ENCODE peak calls at places on chromosomes 7 and 10, in seven cellular contexts. R is HCT116, K is H1, W is GM12878, D is HepG2, C is SK-N-SH, O is K562. U is an unnamed sample.

GRCh38 chr10:43211030-43211429 is 55.8 kb downstream of the RASGEF1A start:
- DNase-seq in R (no peak), K (no peak), W (no peak), D (no peak), C (no peak), O (peak), U (no peak)

GRCh38 chr10:87101996-87102395 is 7.0 kb downstream of the SHLD2 start:
- DNase-seq in R (no peak), K (no peak), W (no peak), D (no peak), C (no peak), O (no peak), U (no peak)

GRCh38 chr10:123472606-123473005 is 193.5 kb upstream of the GPR26 start:
- DNase-seq in R (no peak), K (peak), W (no peak), D (no peak), C (peak), O (no peak), U (no peak)

GRCh38 chr10:133127291-133128125 is 32.5 kb upstream of the KNDC1 start:
- DNase-seq in R (peak), K (peak), W (no peak), D (no peak), C (peak), O (peak), U (no peak)

GRCh38 chr7:4500812-4501211 is 181.3 kb upstream of the FOXK1 start:
- DNase-seq in R (no peak), K (peak), W (no peak), D (no peak), C (no peak), O (no peak), U (peak)

GRCh38 chr7:141053626-141054025 is 20.2 kb upstream of the TMEM178B start:
- DNase-seq in R (no peak), K (no peak), W (no peak), D (no peak), C (no peak), O (no peak), U (no peak)

GRCh38 chr10:69051303-69051702 is 36.6 kb upstream of the SRGN start:
- DNase-seq in R (no peak), K (no peak), W (no peak), D (no peak), C (no peak), O (no peak), U (no peak)

GRCh38 chr10:120052964-120053363 is 160.4 kb downstream of the SEC23IP start:
- DNase-seq in R (no peak), K (no peak), W (no peak), D (no peak), C (no peak), O (no peak), U (no peak)

GRCh38 chr7:25907214-25907613 is 244.8 kb upstream of the NFE2L3 start:
- DNase-seq in R (no peak), K (peak), W (no peak), D (no peak), C (no peak), O (no peak), U (no peak)

GRCh38 chr10:29830526-29831512 is 196.0 kb upstream of the SVIL start:
- DNase-seq in R (no peak), K (no peak), W (no peak), D (peak), C (no peak), O (no peak), U (no peak)

GRCh38 chr7:155764432-155764798 is 47.8 kb downstream of the SHH start:
- DNase-seq in R (no peak), K (no peak), W (no peak), D (no peak), C (no peak), O (no peak), U (no peak)

GRCh38 chr10:52740913-52741675 is 31.5 kb downstream of the MBL2 start:
- DNase-seq in R (peak), K (peak), W (no peak), D (peak), C (peak), O (peak), U (peak)

GRCh38 chr7:137682596-137682995 is 164.2 kb downstream of the DGKI start:
- DNase-seq in R (no peak), K (no peak), W (no peak), D (no peak), C (no peak), O (no peak), U (no peak)

GRCh38 chr7:47982610-47983009 is 3.2 kb upstream of the HUS1 start:
- DNase-seq in R (no peak), K (no peak), W (no peak), D (no peak), C (no peak), O (no peak), U (no peak)

GRCh38 chr10:88897019-88897853 is 17.2 kb downstream of the STAMBPL1 start:
- DNase-seq in R (peak), K (no peak), W (no peak), D (peak), C (no peak), O (no peak), U (no peak)

GRCh38 chr10:66215921-66216320 is 709.9 kb upstream of the LRRTM3 start:
- DNase-seq in R (no peak), K (no peak), W (no peak), D (no peak), C (no peak), O (no peak), U (peak)

GRCh38 chr7:82331234-82331633 is 112.3 kb downstream of the CACNA2D1 start:
- DNase-seq in R (no peak), K (no peak), W (no peak), D (no peak), C (no peak), O (no peak), U (no peak)

GRCh38 chr7:6709808-6710207 is 3.1 kb upstream of the ZNF12 start:
- DNase-seq in R (peak), K (no peak), W (no peak), D (peak), C (no peak), O (no peak), U (no peak)

GRCh38 chr10:91604936-91605534 is 27.8 kb downstream of the PPP1R3C start:
- DNase-seq in R (no peak), K (no peak), W (no peak), D (no peak), C (no peak), O (no peak), U (no peak)

GRCh38 chr7:66558660-66559465 is 69.8 kb upstream of the KCTD7 start:
- DNase-seq in R (no peak), K (no peak), W (no peak), D (no peak), C (peak), O (no peak), U (no peak)

GRCh38 chr10:114349505-114350211 is 54.6 kb downstream of the AFAP1L2 start:
- DNase-seq in R (no peak), K (no peak), W (no peak), D (no peak), C (no peak), O (no peak), U (no peak)

GRCh38 chr10:99396471-99396870 is 34.0 kb downstream of the GOT1 start:
- DNase-seq in R (no peak), K (no peak), W (no peak), D (peak), C (no peak), O (no peak), U (no peak)

GRCh38 chr7:138257459-138258193 is 181.4 kb downstream of the AKR1D1 start:
- DNase-seq in R (no peak), K (peak), W (no peak), D (peak), C (no peak), O (peak), U (no peak)

GRCh38 chr7:17206354-17206905 is 92.0 kb upstream of the AHR start:
- DNase-seq in R (no peak), K (no peak), W (no peak), D (peak), C (no peak), O (no peak), U (no peak)

DNA sequence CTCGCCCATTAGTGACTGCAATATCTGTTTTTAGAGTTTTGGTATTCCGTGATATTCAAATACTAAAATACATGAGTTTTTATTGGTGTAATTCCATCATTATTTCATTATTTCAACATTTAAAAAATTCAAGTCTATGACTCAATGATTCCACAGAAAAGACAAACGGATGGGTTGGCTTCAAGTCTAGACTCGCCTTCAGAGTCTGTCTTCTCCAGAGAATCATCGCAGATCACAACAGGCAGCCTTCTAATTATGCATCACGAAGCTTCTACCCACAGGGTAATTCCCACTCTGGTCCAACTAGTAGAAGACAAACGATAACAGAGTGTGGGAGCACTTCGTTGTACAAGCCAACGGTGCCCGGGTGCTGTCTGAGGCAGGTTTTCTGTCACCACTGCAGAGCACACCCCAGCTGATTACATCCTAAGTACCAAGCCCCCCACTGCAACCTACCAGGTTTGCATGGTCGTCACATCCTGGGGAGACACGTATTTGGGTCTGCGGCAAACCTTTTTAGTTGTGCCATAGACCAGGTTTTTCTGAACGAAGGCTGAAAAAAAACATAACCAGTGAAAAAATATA is 28.9 kb downstream of the PARP12 start:
- DNase-seq in R (no peak), K (no peak), W (no peak), D (no peak), C (no peak), O (no peak), U (no peak)
- TF ChIP-seq JUND in R (no peak), K (no peak), W (no peak), D (no peak), C (no peak), O (no peak), U (no peak)

GRCh38 chr10:24344279-24344678 is 135.3 kb downstream of the KIAA1217 start:
- DNase-seq in R (no peak), K (no peak), W (no peak), D (peak), C (peak), O (no peak), U (peak)
- TF ChIP-seq JUND in R (no peak), K (no peak), W (no peak), D (no peak), C (peak), O (no peak), U (peak)

DNA sequence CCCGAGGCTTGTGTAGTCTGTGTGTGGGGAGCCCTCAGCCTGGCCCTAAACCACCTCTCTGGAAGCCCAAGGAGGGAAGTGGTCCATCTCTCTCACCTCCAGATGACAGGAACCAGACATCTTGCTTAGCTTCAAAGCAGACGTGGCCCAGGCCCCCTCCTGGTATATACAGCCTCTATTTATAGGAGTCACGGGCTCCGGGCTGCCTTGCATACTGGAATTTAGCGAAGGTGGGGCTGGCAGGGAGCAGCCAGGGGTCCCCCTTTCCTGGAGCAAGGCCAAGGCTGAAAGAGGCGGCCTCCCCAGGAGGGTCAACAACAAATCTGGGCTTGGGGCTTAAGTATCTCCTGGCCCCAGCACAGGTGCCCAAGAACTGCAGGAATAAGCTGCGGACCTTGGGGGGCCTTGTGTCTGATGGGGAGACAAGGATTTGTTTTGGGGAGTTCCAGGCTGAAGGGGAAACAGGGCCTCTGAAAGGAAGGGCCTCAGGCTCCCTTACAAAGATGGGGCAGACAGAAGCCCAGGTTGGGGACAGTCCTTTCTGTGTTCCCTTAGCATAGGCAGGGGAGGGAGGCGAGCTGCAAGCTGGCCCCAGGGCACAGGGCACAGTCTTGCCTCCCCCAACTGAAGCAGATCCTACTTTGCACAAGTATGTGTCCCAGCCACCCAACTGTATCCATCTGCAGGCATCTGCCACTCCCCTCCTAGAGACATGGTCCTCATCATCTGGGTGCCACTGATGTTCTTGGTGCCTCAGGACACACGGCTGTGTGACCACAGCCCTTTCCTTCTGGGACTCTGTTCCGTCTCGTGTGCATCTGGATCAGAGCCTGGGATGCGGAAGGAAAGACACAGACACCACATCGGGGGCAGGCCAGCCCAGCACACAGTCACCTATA is 11.9 kb downstream of the ZCCHC24 start:
- DNase-seq in R (no peak), K (no peak), W (no peak), D (no peak), C (no peak), O (no peak), U (no peak)
- TF ChIP-seq JUND in R (no peak), K (no peak), W (no peak), D (no peak), C (no peak), O (no peak), U (no peak)

GRCh38 chr10:49270565-49270964 is 28.4 kb upstream of the C10orf71 start:
- DNase-seq in R (no peak), K (no peak), W (no peak), D (no peak), C (no peak), O (no peak), U (no peak)
- TF ChIP-seq JUND in R (no peak), K (no peak), W (no peak), D (no peak), C (no peak), O (no peak), U (no peak)

GRCh38 chr10:79320785-79321493 is 26.3 kb upstream of the PPIF start:
- DNase-seq in R (no peak), K (no peak), W (no peak), D (no peak), C (no peak), O (no peak), U (no peak)
- TF ChIP-seq JUND in R (no peak), K (no peak), W (no peak), D (no peak), C (no peak), O (no peak), U (no peak)

GRCh38 chr7:105015631-105015965 is 1.6 kb downstream of the KMT2E start:
- DNase-seq in R (no peak), K (no peak), W (no peak), D (no peak), C (peak), O (peak), U (no peak)

GRCh38 chr7:105019269-105019668 is 5.3 kb downstream of the KMT2E start:
- DNase-seq in R (no peak), K (no peak), W (no peak), D (no peak), C (no peak), O (no peak), U (no peak)

GRCh38 chr7:105014725-105015630 is 973 bp downstream of the KMT2E start:
- DNase-seq in R (no peak), K (peak), W (no peak), D (peak), C (peak), O (peak), U (no peak)

GRCh38 chr7:105016083-105017075 is 2.4 kb downstream of the KMT2E start:
- DNase-seq in R (no peak), K (no peak), W (no peak), D (no peak), C (no peak), O (no peak), U (no peak)

DNA sequence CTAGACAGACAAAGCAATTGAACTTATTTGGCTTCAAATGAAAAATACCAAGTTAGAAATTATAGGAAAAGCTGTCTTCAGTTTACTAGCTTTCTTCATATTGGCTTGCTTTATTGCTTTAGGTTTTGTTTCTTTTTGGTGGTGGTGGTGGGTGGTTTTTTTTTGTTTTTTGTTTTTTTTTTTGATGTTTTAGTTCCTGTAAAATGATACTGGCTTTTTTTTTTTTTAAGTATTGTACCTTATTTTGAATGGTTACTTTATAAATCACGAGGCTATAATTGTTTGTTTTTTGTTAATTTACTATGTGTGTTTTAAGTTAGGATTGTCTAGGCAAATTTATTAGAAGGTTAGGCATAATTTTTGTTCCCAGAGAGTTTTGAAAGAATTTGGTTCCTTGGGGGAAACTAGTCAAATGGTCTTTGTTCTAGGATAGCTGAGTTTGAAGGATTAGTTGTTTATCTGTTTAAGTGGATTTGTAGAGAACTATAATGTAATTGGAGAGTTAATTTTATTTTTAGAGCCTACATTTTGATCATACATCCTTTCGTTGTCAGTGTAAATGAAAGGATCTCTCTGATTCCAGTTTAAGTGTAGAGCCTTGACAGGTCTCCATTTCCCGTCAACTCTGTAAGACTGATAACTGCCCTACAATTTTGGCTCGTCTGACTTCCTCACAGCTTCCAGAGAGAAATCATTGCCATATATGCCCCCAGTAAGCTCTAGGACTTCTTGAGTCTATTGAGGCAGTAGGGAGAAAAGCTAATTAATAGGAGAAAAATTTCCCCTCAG is 3.5 kb downstream of the KMT2E start:
- DNase-seq in R (no peak), K (no peak), W (no peak), D (no peak), C (no peak), O (no peak), U (no peak)
- TF ChIP-seq JUND in R (no peak), K (no peak), W (no peak), D (no peak), C (no peak), O (no peak), U (no peak)

GRCh38 chr7:50315193-50315592 is 10.7 kb downstream of the IKZF1 start:
- DNase-seq in R (no peak), K (no peak), W (no peak), D (no peak), C (no peak), O (no peak), U (no peak)
- TF ChIP-seq JUND in R (no peak), K (no peak), W (no peak), D (no peak), C (no peak), O (no peak), U (no peak)

GRCh38 chr7:145497911-145498525 is 618.6 kb upstream of the CNTNAP2 start:
- DNase-seq in R (no peak), K (no peak), W (no peak), D (no peak), C (no peak), O (no peak), U (no peak)
- TF ChIP-seq JUND in R (no peak), K (no peak), W (no peak), D (no peak), C (no peak), O (no peak), U (no peak)

U was measured in T47D.